ENCODE peak calls at places on chromosomes 16 and 17, in eight cellular contexts. B, V, G, S, R, Q, E and L are unnamed samples.

GRCh38 chr16:64397945-64398508 is 723.8 kb downstream of the CDH11 start:
- DNase-seq in E (no peak), Q (no peak), R (peak; percentile 65), B (no peak), S (peak; percentile 48), G (no peak), V (no peak), L (no peak)

GRCh38 chr16:74450236-74450635 is 29.0 kb upstream of the CLEC18B start:
- DNase-seq in V (no peak), G (no peak), R (no peak), B (no peak), Q (no peak), E (no peak), S (no peak), L (no peak)

GRCh38 chr17:40857535-40857934 is 9.5 kb downstream of the KRT12 start:
- DNase-seq in R (peak; percentile 22), E (no peak), Q (no peak), V (no peak), G (peak; percentile 9), S (peak; percentile 31), B (no peak), L (no peak)

GRCh38 chr16:57379579-57379978 is 7.3 kb downstream of the CX3CL1 start:
- DNase-seq in R (no peak), E (no peak), V (no peak), B (no peak), Q (no peak), G (no peak), S (no peak), L (peak; percentile 32)

GRCh38 chr17:32912218-32912897 is 15.6 kb upstream of the TMEM98 start:
- DNase-seq in E (no peak), S (peak; percentile 85), V (no peak), G (peak; percentile 64), Q (no peak), B (no peak), R (peak; percentile 66), L (peak; percentile 61)

GRCh38 chr17:78135858-78136500 is 5.4 kb downstream of the TMC8 start:
- DNase-seq in E (no peak), R (no peak), S (no peak), G (no peak), B (no peak), V (no peak), Q (no peak), L (no peak)

GRCh38 chr17:61232871-61233270 is 166.8 kb upstream of the TBX2 start:
- DNase-seq in V (no peak), R (peak; percentile 68), G (no peak), B (no peak), S (no peak), E (no peak), Q (no peak), L (no peak)

GRCh38 chr16:67055712-67056487 is 27.0 kb downstream of the CBFB start:
- DNase-seq in V (no peak), B (no peak), G (peak; percentile 91), R (peak; percentile 96), Q (no peak), E (no peak), S (peak; percentile 97), L (no peak)

GRCh38 chr17:549197-550040 is 165.2 kb downstream of the VPS53 start:
- DNase-seq in S (peak; percentile 63), R (no peak), B (no peak), Q (no peak), E (no peak), G (peak; percentile 89), V (no peak), L (peak; percentile 61)

GRCh38 chr17:1180958-1181768 is 1.4 kb upstream of the ABR start:
- DNase-seq in R (no peak), E (peak; percentile 58), B (no peak), S (no peak), G (no peak), V (no peak), Q (peak; percentile 52), L (no peak)

GRCh38 chr17:35684046-35684802 is 47.2 kb upstream of the RASL10B start:
- DNase-seq in R (peak; percentile 58), E (no peak), S (peak; percentile 59), B (no peak), G (peak; percentile 53), Q (no peak), V (no peak), L (peak; percentile 46)

GRCh38 chr17:40535924-40536717 is 29.2 kb downstream of the CCR7 start:
- DNase-seq in B (no peak), G (no peak), S (no peak), R (no peak), E (no peak), Q (no peak), V (no peak), L (peak; percentile 61)